ENCODE peak calls at places on chromosomes 11 and 22, in eight cellular contexts. One of them, this sample, is unnamed.

GRCh38 chr11:106644824-106645223 is 373.5 kb downstream of the GUCY1A2 start:
- DNase-seq in germinal center: no peak
- DNase-seq in stimulated activated CD4-positive, alpha-beta T cell treated with anti-CD3 and anti-CD28 coated beads, Interleukin-1b, Interleukin-23, amount 100 ng/mL, for 24 hours: no peak
- DNase-seq in transverse colon: no peak
- DNase-seq in AG10803: no peak
- DNase-seq in activated gamma-delta T cell treated with Interleukin-2 at 50 U/mL for 16 hours: no peak
- DNase-seq in NCI-H774: no peak
- DNase-seq in lower leg skin: no peak
- DNase-seq in this sample: no peak

GRCh38 chr11:6635082-6635932 is 16.1 kb upstream of the TPP1 start:
- DNase-seq in lower leg skin: no peak
- DNase-seq in NCI-H774: no peak
- DNase-seq in AG10803: peak
- DNase-seq in germinal center: no peak
- DNase-seq in stimulated activated CD4-positive, alpha-beta T cell treated with anti-CD3 and anti-CD28 coated beads, Interleukin-1b, Interleukin-23, amount 100 ng/mL, for 24 hours: no peak
- DNase-seq in activated gamma-delta T cell treated with Interleukin-2 at 50 U/mL for 16 hours: no peak
- DNase-seq in transverse colon: peak
- DNase-seq in this sample: no peak

GRCh38 chr11:58061813-58062212 is 31.1 kb downstream of the OR6Q1 start:
- DNase-seq in stimulated activated CD4-positive, alpha-beta T cell treated with anti-CD3 and anti-CD28 coated beads, Interleukin-1b, Interleukin-23, amount 100 ng/mL, for 24 hours: no peak
- DNase-seq in NCI-H774: no peak
- DNase-seq in activated gamma-delta T cell treated with Interleukin-2 at 50 U/mL for 16 hours: no peak
- DNase-seq in germinal center: no peak
- DNase-seq in AG10803: peak
- DNase-seq in transverse colon: no peak
- DNase-seq in lower leg skin: no peak
- DNase-seq in this sample: no peak

GRCh38 chr11:28535677-28536076 is 427.5 kb downstream of the METTL15 start:
- DNase-seq in activated gamma-delta T cell treated with Interleukin-2 at 50 U/mL for 16 hours: no peak
- DNase-seq in transverse colon: no peak
- DNase-seq in germinal center: no peak
- DNase-seq in stimulated activated CD4-positive, alpha-beta T cell treated with anti-CD3 and anti-CD28 coated beads, Interleukin-1b, Interleukin-23, amount 100 ng/mL, for 24 hours: no peak
- DNase-seq in NCI-H774: no peak
- DNase-seq in AG10803: no peak
- DNase-seq in lower leg skin: no peak
- DNase-seq in this sample: no peak

GRCh38 chr11:36073411-36074203 is 129.7 kb downstream of the LDLRAD3 start:
- DNase-seq in AG10803: peak
- DNase-seq in lower leg skin: no peak
- DNase-seq in transverse colon: no peak
- DNase-seq in stimulated activated CD4-positive, alpha-beta T cell treated with anti-CD3 and anti-CD28 coated beads, Interleukin-1b, Interleukin-23, amount 100 ng/mL, for 24 hours: no peak
- DNase-seq in activated gamma-delta T cell treated with Interleukin-2 at 50 U/mL for 16 hours: no peak
- DNase-seq in germinal center: no peak
- DNase-seq in NCI-H774: no peak
- DNase-seq in this sample: peak

GRCh38 chr11:112255075-112255739 is 5.5 kb downstream of the PLET1 start:
- DNase-seq in lower leg skin: no peak
- DNase-seq in germinal center: no peak
- DNase-seq in NCI-H774: peak
- DNase-seq in stimulated activated CD4-positive, alpha-beta T cell treated with anti-CD3 and anti-CD28 coated beads, Interleukin-1b, Interleukin-23, amount 100 ng/mL, for 24 hours: no peak
- DNase-seq in transverse colon: no peak
- DNase-seq in AG10803: peak
- DNase-seq in activated gamma-delta T cell treated with Interleukin-2 at 50 U/mL for 16 hours: no peak
- DNase-seq in this sample: no peak

GRCh38 chr22:38035530-38035885 is 21.7 kb upstream of the PICK1 start:
- DNase-seq in AG10803: no peak
- DNase-seq in activated gamma-delta T cell treated with Interleukin-2 at 50 U/mL for 16 hours: no peak
- DNase-seq in lower leg skin: no peak
- DNase-seq in stimulated activated CD4-positive, alpha-beta T cell treated with anti-CD3 and anti-CD28 coated beads, Interleukin-1b, Interleukin-23, amount 100 ng/mL, for 24 hours: no peak
- DNase-seq in germinal center: no peak
- DNase-seq in transverse colon: no peak
- DNase-seq in NCI-H774: no peak
- DNase-seq in this sample: no peak

GRCh38 chr22:37953062-37953436 is 352 bp downstream of the C22orf23 start:
- DNase-seq in transverse colon: no peak
- DNase-seq in lower leg skin: no peak
- DNase-seq in AG10803: no peak
- DNase-seq in stimulated activated CD4-positive, alpha-beta T cell treated with anti-CD3 and anti-CD28 coated beads, Interleukin-1b, Interleukin-23, amount 100 ng/mL, for 24 hours: no peak
- DNase-seq in germinal center: no peak
- DNase-seq in NCI-H774: no peak
- DNase-seq in activated gamma-delta T cell treated with Interleukin-2 at 50 U/mL for 16 hours: peak
- DNase-seq in this sample: no peak

GRCh38 chr22:49213731-49214352 is 613.8 kb downstream of the BRD1 start:
- DNase-seq in AG10803: no peak
- DNase-seq in stimulated activated CD4-positive, alpha-beta T cell treated with anti-CD3 and anti-CD28 coated beads, Interleukin-1b, Interleukin-23, amount 100 ng/mL, for 24 hours: no peak
- DNase-seq in activated gamma-delta T cell treated with Interleukin-2 at 50 U/mL for 16 hours: no peak
- DNase-seq in NCI-H774: no peak
- DNase-seq in transverse colon: no peak
- DNase-seq in lower leg skin: no peak
- DNase-seq in germinal center: no peak
- DNase-seq in this sample: peak

GRCh38 chr22:35824256-35824655 is 106.6 kb downstream of the APOL5 start:
- DNase-seq in lower leg skin: no peak
- DNase-seq in NCI-H774: no peak
- DNase-seq in stimulated activated CD4-positive, alpha-beta T cell treated with anti-CD3 and anti-CD28 coated beads, Interleukin-1b, Interleukin-23, amount 100 ng/mL, for 24 hours: no peak
- DNase-seq in AG10803: no peak
- DNase-seq in transverse colon: no peak
- DNase-seq in activated gamma-delta T cell treated with Interleukin-2 at 50 U/mL for 16 hours: no peak
- DNase-seq in germinal center: no peak
- DNase-seq in this sample: no peak

GRCh38 chr11:94544832-94545640 is 1.3 kb downstream of the FUT4 start:
- DNase-seq in activated gamma-delta T cell treated with Interleukin-2 at 50 U/mL for 16 hours: no peak
- DNase-seq in germinal center: no peak
- DNase-seq in stimulated activated CD4-positive, alpha-beta T cell treated with anti-CD3 and anti-CD28 coated beads, Interleukin-1b, Interleukin-23, amount 100 ng/mL, for 24 hours: no peak
- DNase-seq in NCI-H774: no peak
- DNase-seq in lower leg skin: peak
- DNase-seq in AG10803: peak
- DNase-seq in transverse colon: peak
- DNase-seq in this sample: peak

GRCh38 chr11:9028591-9028990 is 24.8 kb upstream of the NRIP3 start:
- DNase-seq in transverse colon: no peak
- DNase-seq in lower leg skin: no peak
- DNase-seq in AG10803: no peak
- DNase-seq in activated gamma-delta T cell treated with Interleukin-2 at 50 U/mL for 16 hours: no peak
- DNase-seq in germinal center: no peak
- DNase-seq in stimulated activated CD4-positive, alpha-beta T cell treated with anti-CD3 and anti-CD28 coated beads, Interleukin-1b, Interleukin-23, amount 100 ng/mL, for 24 hours: no peak
- DNase-seq in NCI-H774: no peak
- DNase-seq in this sample: no peak

GRCh38 chr11:18749681-18750319 is 23.8 kb upstream of the IGSF22 start:
- DNase-seq in germinal center: no peak
- DNase-seq in AG10803: peak
- DNase-seq in stimulated activated CD4-positive, alpha-beta T cell treated with anti-CD3 and anti-CD28 coated beads, Interleukin-1b, Interleukin-23, amount 100 ng/mL, for 24 hours: no peak
- DNase-seq in lower leg skin: peak
- DNase-seq in transverse colon: no peak
- DNase-seq in NCI-H774: no peak
- DNase-seq in activated gamma-delta T cell treated with Interleukin-2 at 50 U/mL for 16 hours: no peak
- DNase-seq in this sample: no peak

This sample was measured in stomach.